ENCODE peak calls at places on chromosome 1, in five cellular contexts. C is AG04450, D is H7, W is astrocyte of the spinal cord, G is ureter. M is an unnamed sample.

GRCh38 chr1:222583079-222583478 is 6.7 kb downstream of the TAF1A start:
- DNase-seq in C (no peak), D (no peak), W (no peak), G (no peak), M (no peak)

GRCh38 chr1:153669606-153670005 is 1.2 kb downstream of the ILF2 start:
- DNase-seq in C (no peak), D (no peak), W (no peak), G (no peak), M (no peak)

GRCh38 chr1:10796029-10796944 is at the start of gene CASZ1:
- DNase-seq in C (peak), D (peak), W (peak), G (peak), M (peak)

GRCh38 chr1:92485374-92486250 is 1.1 kb downstream of the GFI1 start:
- DNase-seq in C (no peak), D (peak), W (peak), G (no peak), M (peak)

GRCh38 chr1:25772692-25773245 is 27.2 kb upstream of the SELENON start:
- DNase-seq in C (no peak), D (no peak), W (no peak), G (no peak), M (no peak)

GRCh38 chr1:56577859-56578663 is 1.3 kb downstream of the PLPP3 start:
- DNase-seq in C (no peak), D (peak), W (peak), G (peak), M (no peak)

GRCh38 chr1:26996024-26996423 is 2.5 kb downstream of the TRNP1 start:
- DNase-seq in C (no peak), D (peak), W (no peak), G (no peak), M (no peak)

GRCh38 chr1:3238705-3239278 is 169.8 kb downstream of the PRDM16 start:
- DNase-seq in C (no peak), D (no peak), W (no peak), G (no peak), M (no peak)

GRCh38 chr1:63148825-63149645 is 173.3 kb upstream of the FOXD3 start:
- DNase-seq in C (peak), D (peak), W (peak), G (no peak), M (peak)

GRCh38 chr1:63857478-63857877 is 83.7 kb downstream of the ROR1 start:
- DNase-seq in C (no peak), D (no peak), W (no peak), G (no peak), M (no peak)

GRCh38 chr1:95451054-95451453 is 217.0 kb downstream of the RWDD3 start:
- DNase-seq in C (no peak), D (no peak), W (no peak), G (no peak), M (no peak)

GRCh38 chr1:54866801-54867716 is 19.9 kb downstream of the DHCR24 start:
- DNase-seq in C (no peak), D (no peak), W (no peak), G (peak), M (no peak)

GRCh38 chr1:230825061-230825803 is 43.1 kb downstream of the C1orf198 start:
- DNase-seq in C (peak), D (no peak), W (peak), G (no peak), M (no peak)

GRCh38 chr1:154730251-154730650 is 122.3 kb upstream of the ADAR start:
- DNase-seq in C (no peak), D (peak), W (peak), G (no peak), M (no peak)

GRCh38 chr1:150809651-150810050 is 1.6 kb upstream of the CTSK start:
- DNase-seq in C (no peak), D (no peak), W (peak), G (no peak), M (no peak)

GRCh38 chr1:58155418-58156123 is 391.0 kb downstream of the OMA1 start:
- DNase-seq in C (no peak), D (peak), W (no peak), G (no peak), M (peak)

GRCh38 chr1:3743421-3743820 is 8.8 kb upstream of the CCDC27 start:
- DNase-seq in C (no peak), D (no peak), W (no peak), G (no peak), M (no peak)

GRCh38 chr1:203692565-203693470 is 66.2 kb downstream of the ATP2B4 start:
- DNase-seq in C (peak), D (no peak), W (peak), G (peak), M (no peak)

GRCh38 chr1:156106624-156107488 is 7.7 kb upstream of the LMNA start:
- DNase-seq in C (no peak), D (peak), W (no peak), G (no peak), M (no peak)

GRCh38 chr1:15026114-15026483 is 127.4 kb upstream of the TMEM51 start:
- DNase-seq in C (no peak), D (no peak), W (no peak), G (no peak), M (no peak)

GRCh38 chr1:23798662-23799142 is 1.9 kb downstream of the GALE start:
- DNase-seq in C (no peak), D (peak), W (no peak), G (no peak), M (no peak)

GRCh38 chr1:43267291-43267805 is 2.4 kb upstream of the TMEM125 start:
- DNase-seq in C (peak), D (no peak), W (peak), G (peak), M (no peak)

GRCh38 chr1:100928128-100928527 is 32.2 kb downstream of the SLC30A7 start:
- DNase-seq in C (no peak), D (peak), W (no peak), G (no peak), M (no peak)

GRCh38 chr1:168693872-168694238 is 35.2 kb downstream of the DPT start:
- DNase-seq in C (no peak), D (no peak), W (no peak), G (no peak), M (no peak)

GRCh38 chr1:17272066-17272465 is 23.2 kb downstream of the PADI3 start:
- DNase-seq in C (no peak), D (no peak), W (no peak), G (no peak), M (no peak)

M was measured in neuronal stem cell.